ENCODE peak calls at places on chromosomes 6 and 20, in four cellular contexts. K, S, D and I are unnamed samples.
A peak's percentile ranks its signal among the peaks of the same experiment; 100 is the strongest.

GRCh38 chr6:161233986-161234620 is 39.8 kb downstream of the AGPAT4 start:
- DNase-seq in K (peak; percentile 94), S (no peak), D (peak; percentile 95), I (no peak)

GRCh38 chr6:88780714-88781389 is 182.6 kb downstream of the RNGTT start:
- DNase-seq in K (peak; percentile 70), S (peak; percentile 54), D (peak; percentile 57), I (peak; percentile 66)

GRCh38 chr6:125816828-125817280 is 26.1 kb downstream of the NCOA7 start:
- DNase-seq in K (no peak), S (no peak), D (no peak), I (no peak)

GRCh38 chr20:12252793-12253192 is 335.1 kb downstream of the BTBD3 start:
- DNase-seq in K (peak; percentile 0), S (no peak), D (no peak), I (peak; percentile 66)

GRCh38 chr6:16722616-16723015 is 38.6 kb downstream of the ATXN1 start:
- DNase-seq in K (no peak), S (no peak), D (no peak), I (no peak)

GRCh38 chr20:3738109-3739053 is 5.9 kb downstream of the HSPA12B start:
- DNase-seq in K (no peak), S (no peak), D (no peak), I (peak; percentile 18)

GRCh38 chr20:35901678-35902544 is 52.4 kb downstream of the SCAND1 start:
- DNase-seq in K (peak; percentile 97), S (no peak), D (peak; percentile 54), I (no peak)

GRCh38 chr6:71197770-71198169 is 90.8 kb upstream of the OGFRL1 start:
- DNase-seq in K (peak; percentile 81), S (no peak), D (no peak), I (no peak)

GRCh38 chr20:37408930-37409210 is 62.9 kb downstream of the SRC start:
- DNase-seq in K (no peak), S (no peak), D (no peak), I (no peak)
- H4K91ac ChIP-seq in K (no peak overlapping the region), S (no peak overlapping the region), D (no peak overlapping the region), I (no peak overlapping the region)

DNA sequence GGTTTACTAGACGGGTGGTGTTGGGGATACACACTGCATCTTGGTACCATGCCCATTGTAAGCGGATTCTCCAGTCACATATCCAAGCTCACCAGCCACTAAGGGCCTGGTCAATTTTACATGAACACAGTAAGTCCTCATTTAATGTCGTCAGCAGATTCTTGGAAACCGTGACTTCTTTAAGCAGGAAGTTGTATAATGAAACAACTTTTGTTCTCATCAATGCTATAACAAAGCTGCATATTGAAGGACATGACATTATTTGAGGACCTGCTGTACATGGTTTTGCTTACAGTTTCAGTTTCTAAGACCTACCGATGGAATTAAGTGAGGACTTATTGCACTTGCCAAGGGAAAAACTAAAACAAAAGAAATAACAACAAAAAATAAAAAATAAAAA is 295.6 kb downstream of the SYNE1 start:
- DNase-seq in K (no peak), S (no peak), D (no peak), I (no peak)
- H2AFZ ChIP-seq in K (no peak overlapping the region), S (no peak overlapping the region), D (no peak overlapping the region), I (no peak overlapping the region)

GRCh38 chr6:35492664-35493284 is 4.1 kb downstream of the TEAD3 start:
- DNase-seq in K (no peak), S (no peak), D (peak; percentile 89), I (no peak)
- H4K91ac ChIP-seq in K (peak overlapping the region; percentile 25), S (no peak overlapping the region), D (peak overlapping the region; percentile 98), I (no peak overlapping the region)

GRCh38 chr20:21507275-21508229 is 6.3 kb downstream of the NKX2-2 start:
- DNase-seq in K (no peak), S (no peak), D (no peak), I (no peak)

GRCh38 chr20:21503345-21503744 is 10.5 kb downstream of the NKX2-2 start:
- DNase-seq in K (peak; percentile 14), S (no peak), D (no peak), I (no peak)

GRCh38 chr20:21504323-21504722 is 9.5 kb downstream of the NKX2-2 start:
- DNase-seq in K (no peak), S (no peak), D (no peak), I (no peak)

GRCh38 chr20:21505810-21506530 is 7.9 kb downstream of the NKX2-2 start:
- DNase-seq in K (peak; percentile 20), S (peak; percentile 73), D (no peak), I (peak; percentile 73)

DNA sequence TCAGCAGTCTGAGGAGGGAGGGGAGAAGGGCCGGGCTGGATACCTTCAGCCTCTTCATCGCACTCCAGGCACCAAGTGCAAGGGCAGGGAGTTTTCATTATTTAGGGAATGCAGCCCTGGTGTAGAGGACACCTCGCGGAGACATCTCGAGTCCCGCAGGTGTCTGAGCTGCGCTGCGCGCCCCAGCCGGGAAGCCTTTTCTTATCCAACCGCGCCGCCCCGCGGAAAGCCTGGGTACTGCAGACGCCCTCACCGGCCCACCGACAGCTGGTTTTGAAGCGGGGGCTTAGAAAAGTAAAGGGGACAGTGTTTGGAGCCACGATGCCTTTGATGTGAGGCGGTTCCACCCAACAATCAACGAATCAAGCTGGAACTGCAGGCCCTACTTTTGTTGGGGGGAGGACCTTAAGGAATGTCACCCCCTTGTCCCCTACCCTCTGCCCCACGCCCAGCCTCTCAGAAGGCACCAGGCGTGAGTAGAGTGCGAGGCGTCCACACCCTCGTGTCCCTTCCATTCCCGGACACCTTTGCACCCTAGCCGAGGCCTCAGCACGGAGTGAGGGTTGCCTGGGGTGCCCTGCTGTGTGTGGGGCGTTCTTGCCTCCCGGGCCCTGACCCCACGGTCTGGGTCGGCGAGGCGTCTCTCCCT is 8.6 kb downstream of the NKX2-2 start:
- DNase-seq in K (peak; percentile 22), S (peak; percentile 78), D (peak; percentile 29), I (peak; percentile 81)
- H2AFZ ChIP-seq in K (peak overlapping the region; percentile 90), S (peak overlapping the region; percentile 87), D (peak overlapping the region; percentile 53), I (no peak overlapping the region)

DNA sequence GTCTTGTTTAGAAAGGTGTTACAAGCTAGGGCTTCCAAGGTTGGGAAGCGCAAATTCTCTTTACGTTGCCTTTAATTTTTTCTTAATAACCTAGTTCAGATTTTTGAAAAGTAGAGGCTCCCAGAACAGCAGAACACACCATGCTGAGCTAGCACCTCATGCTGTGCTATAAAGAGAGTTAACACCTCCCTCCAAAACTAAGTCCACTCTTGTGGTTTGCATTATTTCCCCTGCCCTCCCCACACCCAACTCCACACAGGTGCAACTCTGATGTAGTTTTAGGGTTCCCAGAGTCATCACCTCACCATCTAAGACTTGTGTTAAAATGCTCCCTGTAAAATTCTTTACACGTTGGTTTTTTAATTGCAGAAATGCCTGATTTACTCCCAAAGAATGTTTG is 459.4 kb upstream of the JARID2 start:
- DNase-seq in K (no peak), S (no peak), D (no peak), I (no peak)
- H4K91ac ChIP-seq in K (no peak overlapping the region), S (no peak overlapping the region), D (no peak overlapping the region), I (no peak overlapping the region)

GRCh38 chr6:73679009-73679408 is 17.0 kb upstream of the CD109 start:
- DNase-seq in K (no peak), S (no peak), D (no peak), I (no peak)

GRCh38 chr6:73675466-73676098 is 20.4 kb upstream of the CD109 start:
- DNase-seq in K (peak; percentile 81), S (peak; percentile 75), D (peak; percentile 84), I (peak; percentile 68)

GRCh38 chr6:73680289-73680688 is 15.7 kb upstream of the CD109 start:
- DNase-seq in K (no peak), S (no peak), D (no peak), I (no peak)
- H2AFZ ChIP-seq in K (peak overlapping the region; percentile 63), S (no peak overlapping the region), D (no peak overlapping the region), I (no peak overlapping the region)